ENCODE peak calls at places on chromosomes 12 and 14, in eight cellular contexts. X, U, P, I, T, E, B and K are unnamed samples.

GRCh38 chr12:31005944-31006361 is 67.7 kb upstream of the DDX11 start:
- DNase-seq in B (peak; percentile 33), U (no peak), T (no peak), I (no peak), E (no peak), X (no peak), P (no peak), K (peak; percentile 19)

GRCh38 chr12:73330584-73331351 is 1058.6 kb downstream of the TRHDE start:
- DNase-seq in I (no peak), X (no peak), E (no peak), B (no peak), P (no peak), U (no peak), T (no peak), K (no peak)

GRCh38 chr12:51817027-51817953 is 31.2 kb downstream of the FIGNL2 start:
- DNase-seq in E (no peak), P (no peak), U (no peak), I (no peak), B (no peak), T (no peak), X (no peak), K (peak; percentile 76)

GRCh38 chr12:3712209-3712992 is 40.5 kb downstream of the CRACR2A start:
- DNase-seq in I (no peak), P (no peak), T (no peak), B (peak; percentile 33), U (no peak), E (no peak), X (no peak), K (no peak)

GRCh38 chr14:62939970-62940369 is 105.3 kb downstream of the KCNH5 start:
- DNase-seq in E (no peak), I (no peak), X (no peak), T (no peak), P (no peak), B (no peak), U (no peak), K (no peak)

GRCh38 chr14:89013098-89013504 is 188.7 kb downstream of the TTC8 start:
- DNase-seq in X (no peak), E (no peak), P (no peak), B (peak; percentile 88), T (no peak), U (no peak), I (no peak), K (peak; percentile 85)

GRCh38 chr14:81275305-81275950 is 54.7 kb upstream of the GTF2A1 start:
- DNase-seq in U (no peak), B (no peak), P (no peak), T (no peak), E (no peak), I (no peak), X (no peak), K (no peak)

GRCh38 chr14:37262649-37263048 is 64.9 kb downstream of the MIPOL1 start:
- DNase-seq in T (no peak), B (peak; percentile 84), X (no peak), P (no peak), U (no peak), I (no peak), E (no peak), K (no peak)

GRCh38 chr12:59322473-59322872 is 273.4 kb upstream of the SLC16A7 start:
- DNase-seq in P (no peak), X (no peak), B (no peak), U (no peak), E (no peak), T (no peak), I (no peak), K (no peak)

GRCh38 chr12:27973487-27973890 is 956 bp upstream of the PTHLH start:
- DNase-seq in E (no peak), B (peak; percentile 42), I (no peak), U (no peak), X (no peak), P (no peak), T (no peak), K (no peak)

GRCh38 chr14:51095854-51096823 is 1.2 kb upstream of the TRIM9 start:
- DNase-seq in X (peak; percentile 66), B (peak; percentile 26), I (peak; percentile 23), T (no peak), U (no peak), E (no peak), P (no peak), K (no peak)

GRCh38 chr12:49651855-49652254 is 28.5 kb downstream of the PRPF40B start:
- DNase-seq in T (no peak), U (no peak), E (no peak), P (no peak), X (no peak), B (no peak), I (no peak), K (no peak)

GRCh38 chr14:28756896-28757570 is 9.6 kb upstream of the FOXG1 start:
- DNase-seq in I (no peak), U (no peak), X (no peak), T (no peak), E (no peak), P (no peak), B (peak; percentile 74), K (peak; percentile 36)

GRCh38 chr12:64413884-64414283 is 9.7 kb downstream of the XPOT start:
- DNase-seq in B (no peak), U (no peak), E (no peak), T (no peak), P (no peak), I (no peak), X (no peak), K (peak; percentile 9)

GRCh38 chr12:64407342-64408223 is 3.4 kb downstream of the XPOT start:
- DNase-seq in U (no peak), B (peak; percentile 4), P (no peak), T (no peak), I (no peak), E (no peak), X (no peak), K (no peak)

GRCh38 chr12:64412458-64412857 is 8.3 kb downstream of the XPOT start:
- DNase-seq in P (no peak), X (no peak), B (no peak), E (no peak), I (no peak), T (no peak), U (no peak), K (no peak)

DNA sequence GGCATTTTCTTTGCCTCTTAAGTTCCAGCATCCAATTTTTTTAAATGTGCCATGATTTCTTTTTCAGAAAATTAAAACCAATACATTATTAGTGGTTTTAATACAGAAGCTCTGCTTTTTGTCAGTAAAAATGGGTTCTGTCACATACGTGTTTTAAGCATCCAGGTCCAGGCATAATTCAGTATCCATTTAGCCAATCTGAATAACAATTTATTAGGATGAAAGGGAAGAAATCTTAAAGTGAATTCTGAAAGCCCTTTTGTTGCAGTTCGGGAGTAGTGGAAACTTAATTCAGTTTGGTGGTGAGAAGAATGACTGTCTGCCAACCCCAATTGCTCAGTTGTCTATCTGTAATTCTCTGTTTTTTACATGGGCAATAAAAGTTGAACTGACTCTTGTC is 7.2 kb downstream of the XPOT start:
- DNase-seq in I (no peak), U (no peak), P (no peak), T (no peak), B (no peak), E (no peak), X (no peak), K (no peak)
- H3K36me3 ChIP-seq in I (no peaks in the 10 kb centered on the region), U (peaks cover 8% of the 10 kb centered on the region), P (peaks cover 64% of the 10 kb centered on the region), T (no peaks in the 10 kb centered on the region), B (peaks cover 1% of the 10 kb centered on the region), E (peaks cover 39% of the 10 kb centered on the region), X (no peaks in the 10 kb centered on the region), K (peaks cover 13% of the 10 kb centered on the region)

DNA sequence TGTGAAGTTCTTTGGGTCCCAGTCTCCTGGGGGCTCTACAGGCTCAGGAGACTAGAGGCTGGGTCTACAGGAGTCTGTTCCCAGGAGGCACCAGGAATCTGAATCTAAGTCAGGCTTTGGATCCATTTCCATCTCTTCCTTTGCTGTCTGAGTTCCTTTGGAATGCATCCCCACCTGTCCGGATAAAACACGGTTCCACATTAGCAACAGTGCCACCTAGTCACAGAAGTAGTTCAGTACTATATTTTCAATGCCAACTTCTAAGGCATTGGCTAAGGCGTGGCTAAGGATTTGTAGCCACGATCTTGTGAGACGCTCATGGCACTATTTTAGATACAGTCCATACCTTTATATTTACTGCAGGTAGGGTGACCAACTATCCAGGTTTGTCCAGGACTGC is 15.1 kb downstream of the ZC2HC1C start:
- DNase-seq in B (no peak), I (no peak), X (no peak), U (no peak), T (peak; percentile 24), E (no peak), P (no peak), K (peak; percentile 66)
- H3K36me3 ChIP-seq in B (no peaks in the 10 kb centered on the region), I (no peaks in the 10 kb centered on the region), X (peaks cover 16% of the 10 kb centered on the region), U (peaks cover 14% of the 10 kb centered on the region), T (no peaks in the 10 kb centered on the region), E (peaks cover 46% of the 10 kb centered on the region), P (peaks cover 72% of the 10 kb centered on the region), K (peaks cover 15% of the 10 kb centered on the region)

GRCh38 chr14:69772082-69773017 is 5.4 kb downstream of the SRSF5 start:
- DNase-seq in X (no peak), U (no peak), E (no peak), T (no peak), I (no peak), B (peak; percentile 20), P (no peak), K (no peak)

GRCh38 chr14:69771136-69771535 is 4.2 kb downstream of the SRSF5 start:
- DNase-seq in I (peak; percentile 15), B (no peak), T (no peak), U (no peak), X (no peak), P (no peak), E (no peak), K (no peak)

GRCh38 chr14:69770559-69770958 is 3.6 kb downstream of the SRSF5 start:
- DNase-seq in T (no peak), P (no peak), X (no peak), E (no peak), U (no peak), I (no peak), B (no peak), K (no peak)

GRCh38 chr14:69775012-69775411 is 8.1 kb downstream of the SRSF5 start:
- DNase-seq in E (no peak), U (no peak), X (no peak), T (no peak), B (no peak), I (no peak), P (no peak), K (no peak)

DNA sequence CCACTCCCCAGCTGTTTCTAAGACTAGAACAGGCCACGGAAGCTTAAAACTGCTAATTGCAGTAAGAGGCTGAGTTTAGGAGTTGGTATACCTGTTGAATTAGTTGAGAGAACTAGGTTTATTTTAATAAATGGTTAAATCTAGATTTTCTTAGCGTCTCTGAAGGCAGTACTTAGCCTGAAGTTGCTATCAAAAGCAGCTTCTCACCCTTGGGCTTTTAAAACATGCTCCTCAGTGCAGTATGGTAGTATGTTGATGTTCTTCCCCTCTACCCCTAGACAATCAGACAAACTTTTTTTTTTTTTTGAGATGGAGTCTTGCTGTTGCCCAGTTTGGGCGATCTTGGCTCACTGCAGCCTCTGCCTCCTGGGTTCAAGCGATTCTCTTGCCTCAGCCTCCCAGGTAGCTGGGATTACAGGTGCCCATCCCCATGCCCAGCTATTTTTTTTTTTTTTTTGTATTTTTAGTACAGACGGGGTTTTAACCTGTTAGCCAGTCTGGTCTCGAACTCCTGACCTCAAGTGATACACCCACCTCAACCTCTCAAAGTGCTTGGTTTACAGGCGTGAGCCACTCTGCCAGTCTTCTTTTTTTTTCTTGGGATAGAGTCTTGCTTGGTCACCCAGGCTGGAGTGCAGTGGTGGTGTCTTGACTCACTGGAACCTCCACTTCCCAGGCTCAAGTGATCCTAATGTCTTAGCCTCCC is 6.8 kb downstream of the SRSF5 start:
- DNase-seq in T (no peak), X (no peak), I (no peak), E (no peak), U (no peak), B (no peak), P (no peak), K (no peak)
- H3K36me3 ChIP-seq in T (peaks cover 16% of the 10 kb centered on the region), X (peaks cover 45% of the 10 kb centered on the region), I (no peaks in the 10 kb centered on the region), E (peaks cover 56% of the 10 kb centered on the region), U (peaks cover 57% of the 10 kb centered on the region), B (peaks cover 29% of the 10 kb centered on the region), P (peaks cover 98% of the 10 kb centered on the region), K (peaks cover 24% of the 10 kb centered on the region)

GRCh38 chr14:77109656-77110055 is 11.6 kb downstream of the CIPC start:
- DNase-seq in I (no peak), E (no peak), B (peak; percentile 55), X (no peak), P (no peak), U (no peak), T (no peak), K (no peak)
- H3K36me3 ChIP-seq in I (no peaks in the 10 kb centered on the region), E (peaks cover 22% of the 10 kb centered on the region), B (peaks cover 4% of the 10 kb centered on the region), X (peaks cover 11% of the 10 kb centered on the region), P (peaks cover 85% of the 10 kb centered on the region), U (peaks cover 4% of the 10 kb centered on the region), T (peaks cover 9% of the 10 kb centered on the region), K (peaks cover 11% of the 10 kb centered on the region)